ENCODE peak calls at places on chromosomes 13 and 19, in four cellular contexts. K, C, O and W are unnamed samples.

GRCh38 chr19:4774136-4774535 is 17.4 kb upstream of the FEM1A start:
- DNase-seq in K (no peak), C (no peak), O (no peak), W (no peak)

GRCh38 chr19:43784251-43784980 is 3.6 kb upstream of the KCNN4 start:
- DNase-seq in K (no peak), C (no peak), O (peak), W (no peak)

GRCh38 chr13:37534181-37534580 is 64.4 kb downstream of the POSTN start:
- DNase-seq in K (no peak), C (no peak), O (peak), W (no peak)

GRCh38 chr13:40026741-40027140 is 371.3 kb downstream of the COG6 start:
- DNase-seq in K (no peak), C (no peak), O (no peak), W (no peak)

GRCh38 chr19:18651738-18652137 is 14.9 kb downstream of the KLHL26 start:
- DNase-seq in K (no peak), C (no peak), O (no peak), W (no peak)

GRCh38 chr13:81686877-81687276 is 1346.0 kb upstream of the SPRY2 start:
- DNase-seq in K (no peak), C (no peak), O (no peak), W (no peak)

GRCh38 chr19:49512970-49513745 is 697 bp downstream of the FCGRT start:
- DNase-seq in K (no peak), C (no peak), O (no peak), W (peak)

GRCh38 chr13:37777676-37778075 is 91.9 kb downstream of the TRPC4 start:
- DNase-seq in K (no peak), C (no peak), O (no peak), W (no peak)

GRCh38 chr13:57128909-57129308 is 11.8 kb upstream of the PRR20A start:
- DNase-seq in K (no peak), C (no peak), O (no peak), W (no peak)

GRCh38 chr19:51726049-51726448 is 2.3 kb upstream of the HAS1 start:
- DNase-seq in K (no peak), C (no peak), O (peak), W (no peak)

GRCh38 chr13:30247406-30247805 is 59.9 kb downstream of the KATNAL1 start:
- DNase-seq in K (no peak), C (no peak), O (no peak), W (no peak)

GRCh38 chr19:14471436-14472187 is 3.5 kb downstream of the PTGER1 start:
- DNase-seq in K (no peak), C (no peak), O (no peak), W (no peak)

GRCh38 chr13:102978168-102978567 is 88.0 kb downstream of the SLC10A2 start:
- DNase-seq in K (no peak), C (no peak), O (no peak), W (no peak)

GRCh38 chr13:67228909-67229308 is 1.2 kb downstream of the PCDH9 start:
- DNase-seq in K (no peak), C (no peak), O (no peak), W (no peak)

GRCh38 chr13:30863796-30864195 is 42.3 kb upstream of the MEDAG start:
- DNase-seq in K (no peak), C (no peak), O (no peak), W (no peak)

GRCh38 chr13:31424130-31424729 is 224.5 kb downstream of the B3GLCT start:
- DNase-seq in K (peak), C (peak), O (peak), W (peak)

GRCh38 chr13:95207769-95208366 is 93.4 kb downstream of the ABCC4 start:
- DNase-seq in K (no peak), C (no peak), O (no peak), W (no peak)

GRCh38 chr13:73722120-73722519 is 412.1 kb downstream of the KLF12 start:
- DNase-seq in K (no peak), C (no peak), O (peak), W (no peak)

GRCh38 chr13:43767351-43767901 is 19.3 kb downstream of the ENOX1 start:
- DNase-seq in K (no peak), C (no peak), O (peak), W (no peak)

GRCh38 chr13:89966524-89966923 is 1381.0 kb upstream of the MIR17HG start:
- DNase-seq in K (no peak), C (no peak), O (no peak), W (no peak)

GRCh38 chr19:1953441-1954094 is 12.6 kb downstream of the CSNK1G2 start:
- DNase-seq in K (no peak), C (no peak), O (no peak), W (no peak)

GRCh38 chr13:24063281-24063851 is 97.2 kb upstream of the SPATA13 start:
- DNase-seq in K (no peak), C (no peak), O (no peak), W (no peak)

GRCh38 chr19:15318241-15318691 is 14.1 kb downstream of the BRD4 start:
- DNase-seq in K (no peak), C (no peak), O (no peak), W (no peak)

DNA sequence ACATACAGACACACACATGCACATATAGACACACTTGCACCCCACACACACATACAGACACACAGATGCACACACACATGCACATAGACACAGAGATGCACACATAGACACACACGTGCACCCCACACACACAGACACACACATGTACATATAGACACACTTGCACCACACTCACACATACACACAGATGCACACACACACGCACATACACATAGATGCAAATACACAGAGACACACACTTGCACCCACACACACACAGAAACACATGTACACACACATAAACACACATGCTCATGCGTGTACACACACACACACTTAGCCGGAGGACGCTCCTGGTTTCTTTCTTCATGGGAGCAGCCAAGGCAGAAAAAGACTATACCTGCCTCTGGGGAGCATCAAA is 10.0 kb downstream of the COL4A2 start:
- DNase-seq in K (no peak), C (no peak), O (no peak), W (no peak)
- TF ChIP-seq CTCF in K (no peak), C (no peak), O (no peak), W (no peak)

GRCh38 chr19:42423462-42424344 is 3.5 kb downstream of the LIPE start:
- DNase-seq in K (peak), C (peak), O (peak), W (peak)

GRCh38 chr19:42424345-42424707 is 2.9 kb downstream of the LIPE start:
- DNase-seq in K (no peak), C (no peak), O (no peak), W (no peak)

GRCh38 chr19:42422576-42423461 is 4.4 kb downstream of the LIPE start:
- DNase-seq in K (no peak), C (peak), O (no peak), W (peak)

GRCh38 chr19:42426643-42427042 is 545 bp downstream of the LIPE start:
- DNase-seq in K (no peak), C (no peak), O (no peak), W (no peak)

GRCh38 chr19:42424712-42425131 is 2.5 kb downstream of the LIPE start:
- DNase-seq in K (no peak), C (no peak), O (no peak), W (no peak)
- TF ChIP-seq CTCF in K (no peak), C (peak), O (no peak), W (no peak)

DNA sequence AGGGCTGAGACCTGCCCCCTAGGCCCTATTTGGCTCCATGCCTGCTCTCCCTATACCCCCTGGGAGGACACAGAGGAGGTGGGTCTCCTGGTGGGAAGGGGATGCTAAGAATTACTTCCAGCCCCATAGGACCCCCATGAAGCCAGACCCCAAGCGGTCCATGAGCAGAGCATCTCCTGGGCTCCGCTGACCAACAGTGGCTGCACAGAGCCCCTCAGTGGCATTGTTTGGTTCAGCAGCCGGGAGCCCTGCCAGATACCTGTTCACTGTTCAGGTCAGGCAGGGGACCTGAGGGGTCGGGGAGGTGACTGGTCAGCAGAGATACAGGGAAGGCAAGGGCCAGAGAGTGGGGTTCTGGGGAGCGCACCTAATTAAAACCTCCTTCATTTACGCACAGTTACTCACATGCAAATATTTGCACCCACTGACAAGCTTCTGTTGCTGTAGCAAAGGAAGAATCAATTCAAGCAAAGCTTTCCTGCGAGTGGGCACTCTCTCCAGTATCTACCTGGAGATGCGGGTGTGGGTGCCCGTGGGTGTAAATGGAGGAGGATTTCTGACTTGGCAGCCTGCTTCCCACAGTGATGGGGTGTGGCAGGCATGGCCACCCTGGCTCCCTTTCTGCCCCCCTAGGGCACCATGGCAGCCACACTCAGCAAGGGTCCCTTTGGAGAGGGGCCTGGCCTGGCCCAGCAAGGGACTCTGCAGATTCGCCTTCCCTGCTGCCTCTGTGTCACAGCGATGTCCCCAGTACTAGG is 83.5 kb downstream of the CHST8 start:
- DNase-seq in K (no peak), C (no peak), O (no peak), W (no peak)
- TF ChIP-seq CTCF in K (no peak), C (no peak), O (no peak), W (no peak)

GRCh38 chr13:99610702-99611289 is 109.5 kb downstream of the TM9SF2 start:
- DNase-seq in K (no peak), C (no peak), O (no peak), W (no peak)

GRCh38 chr13:99604636-99605035 is 103.4 kb downstream of the TM9SF2 start:
- DNase-seq in K (no peak), C (no peak), O (no peak), W (no peak)

GRCh38 chr13:99608345-99608744 is 107.1 kb downstream of the TM9SF2 start:
- DNase-seq in K (no peak), C (no peak), O (no peak), W (no peak)

GRCh38 chr13:99605417-99606321 is 104.4 kb downstream of the TM9SF2 start:
- DNase-seq in K (no peak), C (peak), O (peak), W (peak)

GRCh38 chr13:99606322-99607089 is 105.2 kb downstream of the TM9SF2 start:
- DNase-seq in K (peak), C (peak), O (peak), W (peak)
- TF ChIP-seq CTCF in K (no peak), C (peak), O (no peak), W (no peak)

GRCh38 chr19:55809381-55810058 is 22.3 kb downstream of the NLRP11 start:
- DNase-seq in K (no peak), C (no peak), O (peak), W (no peak)
- TF ChIP-seq CTCF in K (no peak), C (peak), O (no peak), W (no peak)